ENCODE peak calls at places on chromosomes 6 and 20, in six cellular contexts. One of them, this sample, is unnamed.

GRCh38 chr6:36577298-36577697 is 16.9 kb upstream of the SRSF3 start:
- DNase-seq in mesendoderm: no peak
- DNase-seq in PC-9: peak; percentile 85
- DNase-seq in tibial artery: no peak
- DNase-seq in breast epithelium: no peak
- DNase-seq in A549: peak; percentile 89
- DNase-seq in this sample: no peak

GRCh38 chr6:40376113-40376650 is 211.0 kb downstream of the LRFN2 start:
- DNase-seq in mesendoderm: no peak
- DNase-seq in PC-9: no peak
- DNase-seq in tibial artery: no peak
- DNase-seq in breast epithelium: no peak
- DNase-seq in A549: no peak
- DNase-seq in this sample: no peak

GRCh38 chr6:125913864-125914351 is 42.7 kb upstream of the HINT3 start:
- DNase-seq in mesendoderm: no peak
- DNase-seq in PC-9: peak; percentile 23
- DNase-seq in tibial artery: no peak
- DNase-seq in breast epithelium: no peak
- DNase-seq in A549: peak; percentile 93
- DNase-seq in this sample: no peak

GRCh38 chr20:15176929-15177328 is 839.5 kb upstream of the FLRT3 start:
- DNase-seq in mesendoderm: no peak
- DNase-seq in PC-9: no peak
- DNase-seq in tibial artery: no peak
- DNase-seq in breast epithelium: no peak
- DNase-seq in A549: no peak
- DNase-seq in this sample: no peak

GRCh38 chr6:147709396-147710272 is 201.1 kb downstream of the SAMD5 start:
- DNase-seq in mesendoderm: peak; percentile 89
- DNase-seq in PC-9: no peak
- DNase-seq in tibial artery: no peak
- DNase-seq in breast epithelium: no peak
- DNase-seq in A549: no peak
- DNase-seq in this sample: no peak

GRCh38 chr20:61113731-61114130 is 138.3 kb upstream of the CDH4 start:
- DNase-seq in mesendoderm: no peak
- DNase-seq in PC-9: no peak
- DNase-seq in tibial artery: no peak
- DNase-seq in breast epithelium: no peak
- DNase-seq in A549: no peak
- DNase-seq in this sample: no peak

GRCh38 chr20:23435675-23436539 is 3.6 kb upstream of the CSTL1 start:
- DNase-seq in mesendoderm: no peak
- DNase-seq in PC-9: no peak
- DNase-seq in tibial artery: peak; percentile 67
- DNase-seq in breast epithelium: peak; percentile 75
- DNase-seq in A549: no peak
- DNase-seq in this sample: no peak

GRCh38 chr6:169832247-169832948 is 81.0 kb downstream of the ERMARD start:
- DNase-seq in mesendoderm: no peak
- DNase-seq in PC-9: no peak
- DNase-seq in tibial artery: no peak
- DNase-seq in breast epithelium: no peak
- DNase-seq in A549: no peak
- DNase-seq in this sample: no peak

GRCh38 chr20:37179671-37180524 is 550 bp upstream of the MROH8 start:
- DNase-seq in mesendoderm: peak; percentile 46
- DNase-seq in PC-9: peak; percentile 7
- DNase-seq in tibial artery: no peak
- DNase-seq in breast epithelium: no peak
- DNase-seq in A549: peak; percentile 28
- DNase-seq in this sample: no peak

GRCh38 chr6:138576303-138576702 is 77.0 kb upstream of the NHSL1 start:
- DNase-seq in mesendoderm: no peak
- DNase-seq in PC-9: no peak
- DNase-seq in tibial artery: no peak
- DNase-seq in breast epithelium: no peak
- DNase-seq in A549: no peak
- DNase-seq in this sample: no peak

GRCh38 chr20:23200914-23201313 is 114.8 kb upstream of the CD93 start:
- DNase-seq in mesendoderm: peak; percentile 96
- DNase-seq in PC-9: peak; percentile 49
- DNase-seq in tibial artery: no peak
- DNase-seq in breast epithelium: no peak
- DNase-seq in A549: peak; percentile 66
- DNase-seq in this sample: no peak

GRCh38 chr6:27176096-27176495 is 71.4 kb upstream of the PRSS16 start:
- DNase-seq in mesendoderm: no peak
- DNase-seq in PC-9: no peak
- DNase-seq in tibial artery: no peak
- DNase-seq in breast epithelium: no peak
- DNase-seq in A549: no peak
- DNase-seq in this sample: no peak
- H3K4me3 ChIP-seq in mesendoderm: no peak overlapping the region
- H3K4me3 ChIP-seq in PC-9: peak overlapping the region; percentile 97
- H3K4me3 ChIP-seq in tibial artery: no peak overlapping the region
- H3K4me3 ChIP-seq in breast epithelium: no peak overlapping the region
- H3K4me3 ChIP-seq in A549: no peak overlapping the region
- H3K4me3 ChIP-seq in this sample: no peak overlapping the region

GRCh38 chr6:52391599-52391998 is 28.5 kb upstream of the EFHC1 start:
- DNase-seq in mesendoderm: no peak
- DNase-seq in PC-9: no peak
- DNase-seq in tibial artery: no peak
- DNase-seq in breast epithelium: no peak
- DNase-seq in A549: no peak
- DNase-seq in this sample: no peak

GRCh38 chr6:52388790-52389189 is 26.8 kb downstream of the PAQR8 start:
- DNase-seq in mesendoderm: no peak
- DNase-seq in PC-9: no peak
- DNase-seq in tibial artery: no peak
- DNase-seq in breast epithelium: no peak
- DNase-seq in A549: no peak
- DNase-seq in this sample: no peak

GRCh38 chr6:52389626-52390360 is 27.8 kb downstream of the PAQR8 start:
- DNase-seq in mesendoderm: no peak
- DNase-seq in PC-9: peak; percentile 28
- DNase-seq in tibial artery: no peak
- DNase-seq in breast epithelium: no peak
- DNase-seq in A549: peak; percentile 2
- DNase-seq in this sample: peak; percentile 71

GRCh38 chr6:52390361-52390727 is 28.4 kb downstream of the PAQR8 start:
- DNase-seq in mesendoderm: no peak
- DNase-seq in PC-9: peak; percentile 29
- DNase-seq in tibial artery: no peak
- DNase-seq in breast epithelium: no peak
- DNase-seq in A549: no peak
- DNase-seq in this sample: peak; percentile 32

GRCh38 chr6:52389264-52389625 is 27.3 kb downstream of the PAQR8 start:
- DNase-seq in mesendoderm: no peak
- DNase-seq in PC-9: no peak
- DNase-seq in tibial artery: no peak
- DNase-seq in breast epithelium: no peak
- DNase-seq in A549: no peak
- DNase-seq in this sample: no peak
- H3K4me1 ChIP-seq in mesendoderm: no peaks in the 10 kb centered on the region
- H3K4me1 ChIP-seq in PC-9: peaks cover 35% of the 10 kb centered on the region
- H3K4me1 ChIP-seq in tibial artery: no peaks in the 10 kb centered on the region
- H3K4me1 ChIP-seq in breast epithelium: no peaks in the 10 kb centered on the region
- H3K4me1 ChIP-seq in A549: peaks cover 15% of the 10 kb centered on the region
- H3K4me1 ChIP-seq in this sample: peaks cover 61% of the 10 kb centered on the region

DNA sequence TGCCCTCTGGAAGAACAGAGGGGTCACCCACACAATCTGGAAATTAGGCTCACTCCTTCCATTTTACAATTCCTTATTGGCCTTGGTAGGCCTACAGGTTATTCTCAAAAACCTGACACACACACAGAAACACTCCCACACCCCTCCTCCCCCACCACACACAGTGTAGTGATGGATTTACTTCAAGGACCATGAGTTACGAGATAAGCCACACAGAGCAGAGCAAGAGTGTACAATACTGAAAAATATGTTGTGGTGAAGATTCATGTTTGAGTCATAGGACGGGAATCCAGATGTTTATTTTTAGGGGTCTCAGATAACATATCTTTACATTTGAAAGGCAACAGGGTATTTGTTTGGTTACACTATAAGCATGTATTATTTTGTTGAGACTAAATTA is 291.9 kb downstream of the PLCB1 start:
- DNase-seq in mesendoderm: no peak
- DNase-seq in PC-9: no peak
- DNase-seq in tibial artery: no peak
- DNase-seq in breast epithelium: no peak
- DNase-seq in A549: no peak
- DNase-seq in this sample: no peak
- H3K4me3 ChIP-seq in mesendoderm: no peak overlapping the region
- H3K4me3 ChIP-seq in PC-9: no peak overlapping the region
- H3K4me3 ChIP-seq in tibial artery: no peak overlapping the region
- H3K4me3 ChIP-seq in breast epithelium: no peak overlapping the region
- H3K4me3 ChIP-seq in A549: no peak overlapping the region
- H3K4me3 ChIP-seq in this sample: no peak overlapping the region

GRCh38 chr6:83948851-83949250 is 84.7 kb upstream of the MRAP2 start:
- DNase-seq in mesendoderm: no peak
- DNase-seq in PC-9: no peak
- DNase-seq in tibial artery: no peak
- DNase-seq in breast epithelium: no peak
- DNase-seq in A549: no peak
- DNase-seq in this sample: no peak
- H3K4me1 ChIP-seq in mesendoderm: no peaks in the 10 kb centered on the region
- H3K4me1 ChIP-seq in PC-9: no peaks in the 10 kb centered on the region
- H3K4me1 ChIP-seq in tibial artery: peaks cover 17% of the 10 kb centered on the region
- H3K4me1 ChIP-seq in breast epithelium: no peaks in the 10 kb centered on the region
- H3K4me1 ChIP-seq in A549: no peaks in the 10 kb centered on the region
- H3K4me1 ChIP-seq in this sample: no peaks in the 10 kb centered on the region

DNA sequence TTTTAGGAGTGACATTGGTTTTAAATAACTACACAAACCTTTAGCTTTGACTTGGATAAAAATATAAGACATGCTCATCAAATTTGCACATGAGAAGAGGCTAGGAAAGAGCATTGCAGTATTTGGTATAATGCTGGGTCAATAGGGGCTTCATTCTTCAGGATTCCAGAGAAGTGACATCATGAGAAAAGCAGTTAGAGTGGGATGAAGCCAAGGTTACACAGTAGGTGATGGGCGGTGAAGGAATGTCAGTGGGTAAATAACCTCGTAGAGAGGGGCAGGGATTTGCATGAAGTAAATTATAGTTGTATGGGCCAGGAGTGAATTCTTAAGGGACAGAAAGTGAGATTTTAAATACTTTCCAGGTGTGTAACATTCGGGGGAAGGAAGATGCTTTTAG is 216.2 kb downstream of the RFPL4B start:
- DNase-seq in mesendoderm: peak; percentile 95
- DNase-seq in PC-9: no peak
- DNase-seq in tibial artery: no peak
- DNase-seq in breast epithelium: no peak
- DNase-seq in A549: no peak
- DNase-seq in this sample: no peak
- H3K4me3 ChIP-seq in mesendoderm: no peak overlapping the region
- H3K4me3 ChIP-seq in PC-9: no peak overlapping the region
- H3K4me3 ChIP-seq in tibial artery: no peak overlapping the region
- H3K4me3 ChIP-seq in breast epithelium: no peak overlapping the region
- H3K4me3 ChIP-seq in A549: no peak overlapping the region
- H3K4me3 ChIP-seq in this sample: no peak overlapping the region

DNA sequence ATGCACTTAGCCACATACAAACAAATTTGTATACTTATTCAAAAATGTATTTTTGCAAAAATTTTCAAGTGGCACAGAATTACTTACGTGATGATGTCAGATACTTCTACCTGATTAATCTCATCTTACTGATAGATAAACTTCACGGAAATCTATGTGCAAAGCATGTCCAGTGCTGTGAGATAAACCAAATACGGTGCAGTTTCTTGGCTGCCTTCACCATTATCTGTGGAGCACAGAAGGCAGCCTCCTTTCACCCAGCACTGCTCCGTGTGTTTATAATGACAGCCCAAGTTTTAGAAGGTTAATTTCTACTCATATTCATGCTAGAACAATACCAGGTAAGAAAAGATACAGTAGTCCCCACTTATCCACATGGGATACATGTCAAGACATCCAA is 59.0 kb upstream of the PDE10A start:
- DNase-seq in mesendoderm: no peak
- DNase-seq in PC-9: no peak
- DNase-seq in tibial artery: no peak
- DNase-seq in breast epithelium: no peak
- DNase-seq in A549: no peak
- DNase-seq in this sample: no peak
- H3K4me1 ChIP-seq in mesendoderm: no peaks in the 10 kb centered on the region
- H3K4me1 ChIP-seq in PC-9: no peaks in the 10 kb centered on the region
- H3K4me1 ChIP-seq in tibial artery: peaks cover 27% of the 10 kb centered on the region
- H3K4me1 ChIP-seq in breast epithelium: no peaks in the 10 kb centered on the region
- H3K4me1 ChIP-seq in A549: peaks cover 19% of the 10 kb centered on the region
- H3K4me1 ChIP-seq in this sample: no peaks in the 10 kb centered on the region

This sample was measured in CD8-positive, alpha-beta memory T cell.